ENCODE peak calls at places on chromosomes 4 and X, in nine cellular contexts. D, G, W, K, E, J, F, P and T are unnamed samples.

GRCh38 chr4:152937535-152938236 is 1.6 kb downstream of the FHDC1 start:
- DNase-seq in P (no peak), W (no peak), E (no peak), J (peak), D (peak), G (no peak), F (peak), K (peak), T (peak)

GRCh38 chrX:117120700-117121099 is 657.9 kb upstream of the CT83 start:
- DNase-seq in F (no peak), J (no peak), E (no peak), W (no peak), D (no peak), G (no peak), P (no peak), K (no peak), T (no peak)

GRCh38 chr4:64014647-64015046 is 394.6 kb downstream of the TECRL start:
- DNase-seq in W (no peak), J (no peak), D (no peak), F (no peak), E (no peak), P (no peak), G (no peak), K (no peak), T (no peak)

GRCh38 chr4:111959202-111959601 is 186.1 kb upstream of the FAM241A start:
- DNase-seq in P (no peak), F (no peak), W (no peak), E (no peak), G (no peak), J (no peak), K (no peak), D (no peak), T (no peak)

GRCh38 chrX:153351981-153352380 is 18.0 kb downstream of the ZNF275 start:
- DNase-seq in G (peak), P (no peak), E (no peak), W (no peak), D (no peak), J (no peak), F (no peak), K (no peak), T (no peak)

GRCh38 chr4:80219301-80220025 is 22.2 kb downstream of the PRDM8 start:
- DNase-seq in G (no peak), W (no peak), E (no peak), D (no peak), K (no peak), F (no peak), P (no peak), J (no peak), T (no peak)

GRCh38 chr4:83535520-83535944 is 376 bp upstream of the GPAT3 start:
- DNase-seq in W (no peak), G (peak), K (peak), D (peak), P (peak), E (no peak), F (peak), J (peak), T (peak)

GRCh38 chr4:2266181-2266580 is 4.3 kb upstream of the MXD4 start:
- DNase-seq in J (peak), P (peak), E (peak), W (no peak), G (no peak), F (no peak), D (peak), K (no peak), T (no peak)

GRCh38 chr4:159787901-159788300 is 685.0 kb downstream of the RAPGEF2 start:
- DNase-seq in P (no peak), G (no peak), D (peak), E (no peak), K (no peak), J (no peak), W (no peak), F (no peak), T (no peak)

GRCh38 chrX:101079736-101080135 is 1.1 kb downstream of the TMEM35A start:
- DNase-seq in E (no peak), W (no peak), P (no peak), K (no peak), F (no peak), J (no peak), G (no peak), D (no peak), T (no peak)

GRCh38 chrX:34886011-34886410 is 56.6 kb upstream of the FAM47B start:
- DNase-seq in F (no peak), P (no peak), J (no peak), G (no peak), K (no peak), E (no peak), D (no peak), W (no peak), T (no peak)

GRCh38 chr4:80026080-80026479 is 46.9 kb downstream of the ANTXR2 start:
- DNase-seq in K (no peak), P (no peak), E (no peak), D (no peak), W (no peak), G (no peak), F (no peak), J (no peak), T (no peak)

GRCh38 chrX:30153881-30154260 is 61.5 kb upstream of the MAGEB2 start:
- DNase-seq in F (no peak), W (no peak), J (no peak), G (no peak), P (no peak), E (no peak), K (no peak), D (no peak), T (no peak)

GRCh38 chr4:155025762-155026457 is 182.5 kb upstream of the NPY2R start:
- DNase-seq in K (peak), E (no peak), G (no peak), F (peak), P (no peak), W (no peak), J (no peak), D (no peak), T (no peak)

GRCh38 chr4:87939978-87940690 is 35.4 kb upstream of the SPP1 start:
- DNase-seq in J (no peak), G (no peak), F (no peak), W (no peak), K (no peak), P (no peak), D (no peak), E (no peak), T (no peak)

GRCh38 chr4:40475609-40476008 is 140.5 kb downstream of the CHRNA9 start:
- DNase-seq in D (no peak), J (no peak), E (no peak), P (no peak), F (no peak), W (peak), G (peak), K (no peak), T (no peak)

GRCh38 chr4:185591679-185592141 is 56.4 kb upstream of the PDLIM3 start:
- DNase-seq in G (no peak), K (peak), D (no peak), J (no peak), W (no peak), E (no peak), F (no peak), P (no peak), T (no peak)

GRCh38 chr4:2256156-2256731 is 5.7 kb downstream of the MXD4 start:
- DNase-seq in P (peak), F (no peak), W (no peak), E (peak), D (no peak), K (no peak), G (no peak), J (no peak), T (no peak)

GRCh38 chr4:156898373-156899117 is 73.1 kb downstream of the PDGFC start:
- DNase-seq in G (no peak), F (no peak), D (no peak), W (no peak), J (no peak), E (no peak), K (peak), P (no peak), T (no peak)

GRCh38 chrX:15242899-15243555 is 26.9 kb downstream of the ASB9 start:
- DNase-seq in P (no peak), J (peak), W (peak), D (peak), G (peak), F (peak), K (peak), E (no peak), T (peak)

GRCh38 chrX:154596290-154596929 is 11.5 kb downstream of the CTAG1A start:
- DNase-seq in P (no peak), W (no peak), G (no peak), E (no peak), J (peak), F (peak), D (peak), K (no peak), T (no peak)

GRCh38 chr4:15778191-15778741 is at the start of gene CD38:
- DNase-seq in G (no peak), F (peak), E (no peak), J (peak), P (no peak), K (peak), W (no peak), D (no peak), T (peak)

GRCh38 chr4:14415146-14415545 is 587.1 kb upstream of the CPEB2 start:
- DNase-seq in P (no peak), W (no peak), G (no peak), E (no peak), D (peak), J (no peak), K (no peak), F (no peak), T (no peak)

GRCh38 chrX:118577041-118577440 is 81.4 kb downstream of the DOCK11 start:
- DNase-seq in D (no peak), E (no peak), K (no peak), J (no peak), G (no peak), W (peak), F (no peak), P (no peak), T (no peak)

GRCh38 chrX:102154900-102155805 is 624 bp downstream of the BEX5 start:
- DNase-seq in P (no peak), E (no peak), J (no peak), G (no peak), W (no peak), K (no peak), F (peak), D (no peak), T (no peak)

GRCh38 chr4:87949961-87950360 is 25.6 kb upstream of the SPP1 start:
- DNase-seq in G (no peak), F (no peak), D (peak), P (no peak), J (no peak), W (no peak), K (peak), E (no peak), T (no peak)

GRCh38 chr4:152090543-152090942 is 329.7 kb upstream of the GATB start:
- DNase-seq in G (no peak), E (no peak), K (no peak), F (peak), J (peak), P (no peak), D (peak), W (no peak), T (no peak)

GRCh38 chr4:10108391-10108790 is 8.2 kb downstream of the WDR1 start:
- DNase-seq in K (no peak), G (no peak), F (no peak), W (no peak), D (no peak), J (no peak), P (no peak), E (no peak), T (no peak)

GRCh38 chr4:175290401-175290800 is 372.2 kb downstream of the ADAM29 start:
- DNase-seq in G (no peak), E (no peak), D (peak), P (no peak), J (no peak), W (no peak), K (peak), F (no peak), T (no peak)

GRCh38 chrX:123976671-123977316 is 15.3 kb downstream of the STAG2 start:
- DNase-seq in D (no peak), E (no peak), W (no peak), K (peak), J (no peak), F (no peak), G (no peak), P (no peak), T (no peak)

GRCh38 chrX:34132028-34132427 is at the start of gene FAM47A:
- DNase-seq in G (no peak), J (no peak), K (no peak), E (no peak), P (no peak), F (no peak), W (no peak), D (no peak), T (no peak)

GRCh38 chr4:5433196-5433595 is 275.2 kb downstream of the EVC2 start:
- DNase-seq in E (no peak), F (no peak), P (no peak), J (no peak), W (no peak), D (no peak), K (no peak), G (no peak), T (no peak)

GRCh38 chr4:38696697-38697096 is 32.7 kb downstream of the KLF3 start:
- DNase-seq in G (no peak), D (no peak), F (no peak), K (no peak), E (no peak), W (no peak), J (no peak), P (no peak), T (no peak)

GRCh38 chr4:143700060-143700419 is 435 bp downstream of the FREM3 start:
- DNase-seq in J (no peak), E (no peak), K (peak), W (no peak), F (no peak), P (no peak), D (peak), G (no peak), T (no peak)

GRCh38 chr4:27360651-27361347 is 500.2 kb downstream of the STIM2 start:
- DNase-seq in D (peak), J (no peak), P (no peak), F (no peak), K (no peak), E (no peak), W (no peak), G (no peak), T (no peak)

GRCh38 chrX:101552714-101553113 is 2.4 kb downstream of the ARMCX1 start:
- DNase-seq in E (no peak), K (no peak), P (no peak), W (no peak), G (no peak), D (no peak), F (no peak), J (no peak), T (no peak)

GRCh38 chr4:17613761-17614415 is 553 bp upstream of the MED28 start:
- DNase-seq in D (peak), W (no peak), P (no peak), G (no peak), J (peak), F (peak), E (no peak), K (peak), T (no peak)

GRCh38 chrX:44152867-44153266 is 179.7 kb upstream of the NDP start:
- DNase-seq in F (no peak), W (no peak), K (no peak), E (no peak), G (no peak), P (no peak), J (no peak), D (no peak), T (no peak)

GRCh38 chr4:40731792-40732245 is 17.9 kb upstream of the NSUN7 start:
- DNase-seq in P (peak), E (no peak), G (peak), K (peak), J (no peak), F (no peak), D (no peak), W (peak), T (no peak)

GRCh38 chrX:109716431-109717028 is 16.5 kb downstream of the ACSL4 start:
- DNase-seq in J (no peak), P (no peak), D (no peak), F (no peak), G (no peak), E (no peak), K (peak), W (no peak), T (no peak)